ENCODE peak calls at places on chromosomes 11 and 22, in five cellular contexts. Z is stimulated activated CD4-positive, alpha-beta T cell treated with anti-CD3 and anti-CD28 coated beads, Interleukin-1b, Interleukin-23, amount 100 ng/mL, for 24 hours; O is GM13977; S is activated T-helper 1 cell treated with anti-CD3 and anti-CD28 coated beads, Interleukin-2, amount 50 U/mL, for 16 hours; U is hypothalamus. A is an unnamed sample.

GRCh38 chr22:40768187-40768586 is 51.0 kb downstream of the SLC25A17 start:
- DNase-seq in O (no peak), Z (no peak), S (no peak), U (no peak), A (no peak)

GRCh38 chr11:9231848-9232177 is 33.3 kb downstream of the DENND5A start:
- DNase-seq in S (no peak), O (peak; percentile 60), U (no peak), Z (no peak), A (no peak)

GRCh38 chr22:32801001-32801435 is 487 bp upstream of the TIMP3 start:
- DNase-seq in Z (no peak), S (no peak), U (no peak), O (no peak), A (no peak)

GRCh38 chr22:37229012-37229804 is 14.9 kb downstream of the RAC2 start:
- DNase-seq in Z (no peak), U (no peak), S (no peak), O (no peak), A (no peak)

GRCh38 chr11:57311109-57311936 is 13.4 kb downstream of the TNKS1BP1 start:
- DNase-seq in S (peak; percentile 20), O (peak; percentile 94), U (peak; percentile 71), Z (no peak), A (peak; percentile 96)

GRCh38 chr11:106733518-106734162 is 284.6 kb downstream of the GUCY1A2 start:
- DNase-seq in S (no peak), Z (no peak), O (no peak), U (no peak), A (no peak)

GRCh38 chr11:114196994-114197702 is 99.1 kb upstream of the NNMT start:
- DNase-seq in Z (no peak), U (no peak), S (no peak), O (peak; percentile 53), A (no peak)

GRCh38 chr11:34754171-34754823 is 133.4 kb downstream of the EHF start:
- DNase-seq in U (no peak), O (no peak), S (no peak), Z (no peak), A (no peak)

GRCh38 chr11:89293966-89294679 is 116.4 kb downstream of the TYR start:
- DNase-seq in S (no peak), Z (no peak), U (no peak), O (no peak), A (no peak)

GRCh38 chr11:93648168-93648567 is 13.3 kb upstream of the CEP295 start:
- DNase-seq in U (no peak), O (no peak), S (no peak), Z (no peak), A (no peak)

GRCh38 chr11:80388133-80388532 is 947.3 kb upstream of the TENM4 start:
- DNase-seq in U (no peak), Z (no peak), S (no peak), O (no peak), A (no peak)